ENCODE peak calls at places on chromosomes 1 and 21, in five cellular contexts. R, S, E, F and H are unnamed samples.

GRCh38 chr1:53734650-53735211 is 4.2 kb downstream of the GLIS1 start:
- DNase-seq in R (peak), S (no peak), E (no peak), F (no peak), H (no peak)

GRCh38 chr1:108077991-108078390 is 113.0 kb upstream of the VAV3 start:
- DNase-seq in R (no peak), S (no peak), E (no peak), F (no peak), H (no peak)

GRCh38 chr21:18384771-18385170 is 18.8 kb downstream of the TMPRSS15 start:
- DNase-seq in R (no peak), S (no peak), E (no peak), F (no peak), H (no peak)

GRCh38 chr1:2306151-2306978 is 78.2 kb downstream of the SKI start:
- DNase-seq in R (no peak), S (no peak), E (no peak), F (no peak), H (no peak)

GRCh38 chr1:65063025-65063424 is 85.0 kb upstream of the AK4 start:
- DNase-seq in R (no peak), S (no peak), E (no peak), F (no peak), H (no peak)

GRCh38 chr1:17762313-17762712 is 7.2 kb downstream of the ACTL8 start:
- DNase-seq in R (no peak), S (no peak), E (no peak), F (peak), H (no peak)

GRCh38 chr1:4528590-4528989 is 125.8 kb upstream of the AJAP1 start:
- DNase-seq in R (no peak), S (no peak), E (no peak), F (no peak), H (no peak)

GRCh38 chr1:36872858-36873257 is 161.5 kb downstream of the GRIK3 start:
- DNase-seq in R (no peak), S (no peak), E (no peak), F (no peak), H (no peak)

GRCh38 chr21:15199940-15200339 is 135.1 kb upstream of the NRIP1 start:
- DNase-seq in R (no peak), S (no peak), E (no peak), F (no peak), H (no peak)

GRCh38 chr1:234601217-234602017 is 8.6 kb downstream of the IRF2BP2 start:
- DNase-seq in R (no peak), S (no peak), E (peak), F (no peak), H (no peak)
- H3K4me3 ChIP-seq in R (no peak), S (peak), E (peak), F (peak), H (no peak)

GRCh38 chr1:180698580-180698979 is 66.8 kb downstream of the XPR1 start:
- DNase-seq in R (no peak), S (no peak), E (no peak), F (no peak), H (no peak)
- TF ChIP-seq CTCF in R (no peak), S (no peak), E (no peak), F (no peak), H (no peak)

GRCh38 chr1:212455406-212456165 is 22.9 kb downstream of the NENF start:
- DNase-seq in R (peak), S (no peak), E (peak), F (peak), H (no peak)
- H3K4me3 ChIP-seq in R (peak), S (peak), E (no peak), F (no peak), H (no peak)

GRCh38 chr1:112937070-112937469 is 18.9 kb downstream of the SLC16A1 start:
- DNase-seq in R (no peak), S (no peak), E (no peak), F (no peak), H (no peak)
- TF ChIP-seq CTCF in R (no peak), S (no peak), E (no peak), F (no peak), H (no peak)

DNA sequence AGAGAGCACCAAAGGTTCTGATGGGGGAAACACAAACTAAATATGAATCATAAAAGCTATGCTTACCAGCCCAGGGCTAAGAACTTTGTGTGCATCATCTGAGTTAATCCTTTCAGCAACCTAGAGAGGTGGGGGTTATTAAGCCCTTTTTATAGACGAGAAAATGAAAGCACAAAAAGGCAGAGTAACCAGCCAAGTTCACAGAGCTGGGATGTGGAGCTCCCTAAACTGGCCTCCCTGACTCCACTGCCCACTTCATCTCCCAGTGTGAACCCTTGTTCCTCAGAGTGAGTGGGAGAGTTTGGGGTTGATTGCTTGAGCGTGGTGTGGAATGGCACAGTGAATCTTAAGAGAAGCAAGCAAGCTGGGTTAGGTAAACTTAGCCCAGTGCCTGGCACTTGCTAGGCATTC is 10.8 kb upstream of the BCAR3 start:
- DNase-seq in R (no peak), S (no peak), E (no peak), F (no peak), H (no peak)
- H3K4me3 ChIP-seq in R (peak), S (no peak), E (no peak), F (no peak), H (no peak)

DNA sequence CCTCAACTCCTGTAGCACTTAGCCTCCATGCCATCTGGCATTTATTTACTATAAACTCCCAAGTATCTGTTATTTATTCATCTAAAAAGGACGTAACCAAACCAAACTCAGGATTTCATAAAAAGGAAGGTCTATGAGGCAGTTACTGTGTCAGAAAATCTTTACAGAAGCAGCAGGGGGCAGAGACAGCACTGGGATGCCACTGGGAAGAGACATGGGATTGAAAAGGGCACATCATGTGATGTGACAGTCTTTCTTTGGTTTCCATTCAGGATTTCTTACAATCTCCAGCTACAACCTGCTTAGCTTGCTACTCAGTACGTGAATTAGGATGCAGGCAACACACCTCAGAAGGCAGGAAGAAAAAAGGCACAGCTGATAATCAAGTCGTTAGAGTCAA is 31.2 kb downstream of the SPRTN start:
- DNase-seq in R (no peak), S (no peak), E (no peak), F (no peak), H (no peak)
- TF ChIP-seq CTCF in R (no peak), S (no peak), E (no peak), F (no peak), H (no peak)

DNA sequence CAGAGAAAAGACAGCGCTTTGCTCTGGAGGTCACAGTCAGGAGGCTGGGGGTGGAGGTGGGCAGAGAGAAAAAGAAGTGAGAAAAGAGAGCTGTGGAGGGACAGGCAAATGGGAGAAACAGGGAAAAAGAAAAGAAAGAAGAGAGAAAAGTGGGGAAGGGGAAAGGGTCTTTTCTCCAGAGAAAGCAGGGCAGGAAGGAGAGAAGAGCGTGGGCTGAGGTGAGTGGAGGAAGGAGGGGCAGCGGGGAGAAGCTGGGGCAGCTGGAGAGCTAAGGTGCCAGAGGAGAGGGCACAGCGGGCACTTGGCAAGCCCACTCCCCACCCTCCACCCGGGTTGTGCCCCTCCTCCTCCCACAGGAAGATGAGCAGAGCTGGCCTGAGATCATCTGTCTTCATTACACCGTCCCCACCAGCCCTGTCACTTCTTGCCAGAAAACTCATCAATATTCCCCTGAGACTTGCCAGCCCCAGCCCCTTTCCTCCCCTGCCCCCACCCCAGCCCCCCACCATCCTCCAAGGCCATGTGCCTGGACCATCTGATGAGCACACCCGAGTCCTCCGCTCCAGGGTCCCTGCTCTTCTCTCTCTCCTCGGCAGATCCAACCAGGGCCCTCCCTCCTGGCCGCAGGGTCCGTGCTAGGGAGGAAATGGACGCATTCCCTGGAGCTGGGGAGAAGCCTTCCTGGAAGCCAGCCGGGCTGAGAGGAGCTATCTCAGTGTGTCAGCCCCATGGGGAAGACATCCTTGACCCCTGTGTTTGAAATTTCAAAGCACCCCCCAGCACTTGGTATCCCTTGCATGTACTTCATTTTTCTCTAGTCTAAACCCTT is 17.1 kb upstream of the BLACAT1 start:
- DNase-seq in R (no peak), S (no peak), E (no peak), F (no peak), H (no peak)
- H3K4me3 ChIP-seq in R (no peak), S (no peak), E (no peak), F (no peak), H (no peak)